ENCODE peak calls at places on chromosome 2, in six cellular contexts. S is H9, E is keratinocyte, T is OCI-LY7, L is neural progenitor cell, Y is GM23338. A is an unnamed sample. For H4K20me1, the result is how much of the 10 kb centered on the place peaks cover.

GRCh38 chr2:31363956-31364750 is 50.4 kb downstream of the XDH start:
- DNase-seq in S (no peak), E (no peak), T (no peak), L (no peak), Y (no peak), A (no peak)

GRCh38 chr2:101696272-101697123 is 1.0 kb upstream of the MAP4K4 start:
- DNase-seq in S (peak), E (no peak), T (no peak), L (no peak), Y (peak), A (peak)

GRCh38 chr2:10919776-10920606 is 8.3 kb downstream of the KCNF1 start:
- DNase-seq in S (no peak), E (no peak), T (peak), L (no peak), Y (peak), A (no peak)

GRCh38 chr2:158487419-158487818 is 30.7 kb downstream of the PKP4 start:
- DNase-seq in S (no peak), E (no peak), T (no peak), L (no peak), Y (no peak), A (no peak)

GRCh38 chr2:15160201-15160600 is 400.9 kb downstream of the NBAS start:
- DNase-seq in S (no peak), E (no peak), T (no peak), L (no peak), Y (no peak), A (no peak)

GRCh38 chr2:74843371-74844298 is 9.7 kb downstream of the HK2 start:
- DNase-seq in S (no peak), E (no peak), T (peak), L (no peak), Y (no peak), A (peak)

GRCh38 chr2:236088368-236089057 is 79.7 kb downstream of the GBX2 start:
- DNase-seq in S (no peak), E (no peak), T (no peak), L (no peak), Y (no peak), A (no peak)

GRCh38 chr2:134104754-134105153 is 149.1 kb upstream of the MGAT5 start:
- DNase-seq in S (no peak), E (no peak), T (no peak), L (no peak), Y (no peak), A (no peak)

GRCh38 chr2:12709207-12709522 is 7.6 kb upstream of the TRIB2 start:
- DNase-seq in S (no peak), E (no peak), T (peak), L (no peak), Y (no peak), A (no peak)

GRCh38 chr2:39050109-39050508 is 70.7 kb downstream of the SOS1 start:
- DNase-seq in S (no peak), E (no peak), T (no peak), L (no peak), Y (no peak), A (no peak)

GRCh38 chr2:84904717-84905174 is 710 bp upstream of the TMSB10 start:
- DNase-seq in S (peak), E (no peak), T (peak), L (peak), Y (peak), A (peak)

GRCh38 chr2:113720167-113720566 is 36.3 kb downstream of the SLC35F5 start:
- DNase-seq in S (no peak), E (no peak), T (peak), L (peak), Y (peak), A (no peak)

GRCh38 chr2:76997296-76997695 is 524.9 kb downstream of the LRRTM4 start:
- DNase-seq in S (no peak), E (no peak), T (no peak), L (no peak), Y (no peak), A (no peak)

GRCh38 chr2:187397870-187398269 is 50.2 kb downstream of the CALCRL start:
- DNase-seq in S (no peak), E (no peak), T (no peak), L (no peak), Y (no peak), A (no peak)

GRCh38 chr2:212005077-212005671 is 533.4 kb downstream of the ERBB4 start:
- DNase-seq in S (peak), E (no peak), T (peak), L (peak), Y (peak), A (peak)

GRCh38 chr2:107285621-107286303 is 399.8 kb upstream of the ST6GAL2 start:
- DNase-seq in S (no peak), E (no peak), T (no peak), L (no peak), Y (no peak), A (no peak)

GRCh38 chr2:20229322-20230201 is 4.6 kb upstream of the SDC1 start:
- DNase-seq in S (peak), E (no peak), T (no peak), L (no peak), Y (no peak), A (no peak)

GRCh38 chr2:1995987-1996386 is 251.7 kb upstream of the PXDN start:
- DNase-seq in S (no peak), E (no peak), T (no peak), L (no peak), Y (no peak), A (no peak)

GRCh38 chr2:208373460-208374089 is 33.0 kb upstream of the PTH2R start:
- DNase-seq in S (peak), E (no peak), T (peak), L (peak), Y (peak), A (peak)

GRCh38 chr2:129318581-129319421 is 660.7 kb upstream of the RAB6C start:
- DNase-seq in S (peak), E (no peak), T (no peak), L (no peak), Y (no peak), A (peak)

DNA sequence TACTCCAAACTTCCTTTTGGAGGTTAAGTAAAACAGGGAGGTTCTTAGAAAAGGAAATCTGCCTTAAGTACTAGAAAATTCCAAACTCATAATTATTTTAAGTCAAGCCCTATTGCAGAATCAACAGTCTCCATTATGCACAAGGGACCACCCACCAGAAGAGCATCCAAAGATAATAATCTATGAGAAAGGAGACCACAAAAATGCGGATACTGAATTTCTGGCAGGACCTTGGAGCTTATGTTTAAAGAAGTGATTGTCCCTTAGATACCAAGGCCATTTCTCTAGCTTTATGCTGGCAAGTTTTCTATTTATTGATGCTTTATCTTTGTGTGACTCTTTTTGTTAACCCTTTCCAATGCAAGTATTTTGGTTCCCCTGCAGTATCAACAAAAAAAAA is 404.0 kb upstream of the MMADHC start:
- DNase-seq in S (no peak), E (no peak), T (no peak), L (no peak), Y (no peak), A (no peak)
- H2AFZ ChIP-seq in S (no peak), E (no peak), T (no peak), L (no peak), Y (no peak), A (no peak)

GRCh38 chr2:26364669-26365068 is 18.1 kb upstream of the ADGRF3 start:
- DNase-seq in S (no peak), E (no peak), T (no peak), L (no peak), Y (no peak), A (no peak)
- H4K20me1 ChIP-seq in S (under half), E (under half), T (under half), L (under half), Y (under half), A (under half)

DNA sequence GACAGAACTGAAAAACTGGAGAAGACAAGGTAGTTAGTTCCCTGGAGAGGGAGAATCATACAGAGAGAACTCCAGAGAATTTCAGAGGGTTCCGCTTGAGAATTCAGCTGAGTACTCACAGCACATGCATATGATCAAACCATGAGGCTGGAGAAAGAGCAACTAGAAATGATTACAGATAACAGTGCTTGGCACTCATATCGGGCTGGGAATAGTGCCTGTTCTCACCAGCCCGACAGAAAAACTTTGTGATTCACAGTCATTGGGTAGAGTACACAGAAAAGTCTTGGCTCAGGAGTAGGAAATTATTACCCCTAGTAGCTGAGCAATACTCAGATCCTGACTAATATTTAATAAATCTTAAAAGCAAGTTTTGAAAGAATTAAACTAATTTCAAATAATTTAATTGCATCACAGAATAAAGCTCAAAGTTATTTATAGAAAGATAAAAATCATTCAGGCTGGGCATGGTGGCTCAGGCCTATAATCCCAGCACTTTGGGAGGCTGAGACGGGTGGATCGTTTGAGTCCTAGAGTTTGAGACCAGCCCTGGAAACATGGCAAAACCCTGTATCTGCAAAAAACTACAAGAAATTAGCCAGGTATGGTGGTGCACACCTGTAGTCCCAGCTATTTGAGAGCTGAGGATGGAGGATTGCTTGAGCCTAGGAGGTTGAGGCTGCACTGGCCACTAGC is 6.9 kb downstream of the WDPCP start:
- DNase-seq in S (no peak), E (no peak), T (no peak), L (no peak), Y (no peak), A (no peak)
- H2AFZ ChIP-seq in S (no peak), E (peak), T (no peak), L (no peak), Y (no peak), A (no peak)

DNA sequence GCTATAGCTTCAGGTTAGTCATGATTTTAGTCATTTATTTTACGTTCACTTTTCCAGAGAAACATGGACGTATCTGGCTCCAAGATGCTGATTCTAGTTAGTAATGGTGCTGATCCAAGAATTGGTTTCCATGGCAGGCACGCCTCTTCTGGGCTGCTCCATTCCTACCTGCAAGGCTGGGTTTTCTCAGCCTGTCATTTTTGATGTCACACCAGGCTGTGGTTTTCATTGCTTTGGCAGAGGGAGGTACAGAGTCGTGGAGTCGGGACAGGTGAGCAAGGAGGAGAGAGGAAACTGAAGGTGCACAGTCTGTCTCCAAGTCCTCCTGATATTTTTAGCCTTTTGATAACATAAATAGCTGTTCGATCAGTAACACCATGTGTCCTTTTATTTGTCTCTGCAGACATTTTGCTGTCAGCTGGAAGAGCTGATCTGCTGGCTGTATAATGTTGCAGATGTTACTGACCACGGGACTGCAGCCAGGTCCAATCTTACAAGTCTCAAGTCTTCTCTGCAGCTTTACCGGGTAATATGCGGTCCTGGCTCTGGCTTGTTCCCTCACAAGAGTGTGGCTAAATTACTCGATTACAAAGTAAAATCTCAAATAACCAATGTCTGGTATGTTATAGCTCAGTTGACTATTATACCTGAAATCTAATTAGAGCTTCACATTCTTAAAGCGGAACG is 17.8 kb downstream of the CEP68 start:
- DNase-seq in S (no peak), E (no peak), T (no peak), L (no peak), Y (no peak), A (no peak)
- H4K20me1 ChIP-seq in S (under half), E (under half), T (under half), L (under half), Y (under half), A (under half)

GRCh38 chr2:79604748-79605147 is 91.9 kb downstream of the CTNNA2 start:
- DNase-seq in S (no peak), E (no peak), T (no peak), L (no peak), Y (no peak), A (no peak)
- H2AFZ ChIP-seq in S (no peak), E (no peak), T (no peak), L (no peak), Y (no peak), A (no peak)

DNA sequence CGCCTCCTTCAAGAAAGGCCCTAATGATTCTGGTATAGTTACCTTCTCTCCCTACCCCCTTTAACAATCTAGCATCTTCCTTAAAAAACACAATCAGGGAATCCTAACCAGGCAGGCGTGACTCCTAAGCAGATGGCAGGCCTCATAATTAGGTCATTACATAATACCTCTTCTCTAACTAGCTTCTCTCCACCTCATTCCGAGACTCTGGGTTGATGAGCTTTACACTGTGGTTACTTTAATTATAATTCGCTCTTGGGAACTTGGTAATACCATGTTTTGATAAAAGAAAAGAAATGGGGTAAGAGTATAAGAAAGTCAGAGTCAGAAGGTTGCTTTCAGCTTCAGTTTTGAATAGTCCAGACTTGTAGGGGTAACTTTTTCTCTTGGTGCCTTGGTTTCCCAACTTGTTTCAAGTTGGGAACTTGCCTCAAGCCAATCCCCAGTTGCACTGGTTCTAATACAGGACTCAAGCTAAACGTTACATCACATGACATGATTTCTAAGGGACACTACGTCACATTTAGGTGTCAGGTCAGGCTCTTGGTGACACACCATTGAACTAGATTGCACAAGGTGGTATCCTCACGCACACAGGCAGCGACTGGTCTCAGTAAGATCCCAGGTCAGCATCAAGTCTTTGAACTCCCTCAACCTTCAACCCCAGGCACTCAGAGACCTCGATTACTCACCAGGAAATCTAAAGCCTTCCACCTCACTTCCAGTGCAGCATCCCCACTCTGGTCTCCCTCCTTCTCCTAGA is 59.2 kb downstream of the AAK1 start:
- DNase-seq in S (no peak), E (no peak), T (no peak), L (no peak), Y (no peak), A (no peak)
- H4K20me1 ChIP-seq in S (under half), E (under half), T (under half), L (under half), Y (under half), A (under half)